ENCODE peak calls at places on chromosomes 6 and 20, in four cellular contexts. Y is NCI-H2081, R is HCT116, W is hippocampal formation. K is an unnamed sample.
A peak's percentile ranks its signal among the peaks of the same experiment; 100 is the strongest.

GRCh38 chr20:36467076-36467999 is 74.0 kb upstream of the MYL9 start:
- DNase-seq in Y (peak; percentile 86), R (no peak), W (no peak), K (peak; percentile 86)

GRCh38 chr6:91299544-91300491 is 712.9 kb upstream of the MAP3K7 start:
- DNase-seq in Y (no peak), R (no peak), W (no peak), K (peak; percentile 79)

GRCh38 chr6:131831392-131831791 is 23.6 kb downstream of the ENPP1 start:
- DNase-seq in Y (no peak), R (no peak), W (no peak), K (no peak)

GRCh38 chr6:142213402-142213801 is 66.3 kb downstream of the VTA1 start:
- DNase-seq in Y (no peak), R (no peak), W (no peak), K (no peak)

GRCh38 chr6:144993870-144994269 is 708.7 kb downstream of the UTRN start:
- DNase-seq in Y (no peak), R (no peak), W (no peak), K (no peak)

GRCh38 chr6:76992553-76992952 is 470.7 kb downstream of the HTR1B start:
- DNase-seq in Y (no peak), R (no peak), W (no peak), K (no peak)

GRCh38 chr6:48837744-48838143 is 625.3 kb downstream of the MMUT start:
- DNase-seq in Y (no peak), R (no peak), W (no peak), K (no peak)

GRCh38 chr6:34460796-34461507 is 4.9 kb upstream of the PACSIN1 start:
- DNase-seq in Y (no peak), R (no peak), W (no peak), K (no peak)

GRCh38 chr6:105304366-105304765 is 98.5 kb downstream of the PREP start:
- DNase-seq in Y (no peak), R (no peak), W (no peak), K (no peak)

GRCh38 chr6:158040051-158040803 is 58.6 kb downstream of the SYNJ2 start:
- DNase-seq in Y (no peak), R (peak; percentile 83), W (no peak), K (no peak)

GRCh38 chr6:158324136-158324535 is 11.9 kb downstream of the TULP4 start:
- DNase-seq in Y (no peak), R (no peak), W (no peak), K (no peak)

GRCh38 chr20:41575412-41575811 is 42.8 kb downstream of the CHD6 start:
- DNase-seq in Y (no peak), R (no peak), W (no peak), K (no peak)

GRCh38 chr20:59434950-59435349 is 134.5 kb downstream of the EDN3 start:
- DNase-seq in Y (no peak), R (no peak), W (no peak), K (peak; percentile 32)

GRCh38 chr6:16230953-16231352 is 7.4 kb upstream of the GMPR start:
- DNase-seq in Y (no peak), R (no peak), W (no peak), K (no peak)

GRCh38 chr20:54110457-54110856 is 40.1 kb upstream of the BCAS1 start:
- DNase-seq in Y (no peak), R (no peak), W (no peak), K (no peak)

GRCh38 chr6:36962874-36963273 is 8.3 kb downstream of the PI16 start:
- DNase-seq in Y (no peak), R (no peak), W (peak; percentile 73), K (peak; percentile 18)

GRCh38 chr6:10528170-10528981 is 7.2 kb downstream of the GCNT2 start:
- DNase-seq in Y (peak; percentile 39), R (no peak), W (no peak), K (peak; percentile 15)

GRCh38 chr6:36834576-36835293 is 4.5 kb downstream of the CPNE5 start:
- DNase-seq in Y (no peak), R (no peak), W (no peak), K (no peak)

GRCh38 chr20:62955519-62956386 is 3.2 kb downstream of the SLC17A9 start:
- DNase-seq in Y (no peak), R (no peak), W (no peak), K (no peak)

GRCh38 chr6:27867941-27868705 is 44.1 kb downstream of the OR2B2 start:
- DNase-seq in Y (no peak), R (no peak), W (no peak), K (no peak)

GRCh38 chr6:11614534-11615213 is 77.1 kb downstream of the TMEM170B start:
- DNase-seq in Y (no peak), R (no peak), W (no peak), K (no peak)

GRCh38 chr20:1861996-1862664 is 33.1 kb upstream of the SIRPA start:
- DNase-seq in Y (no peak), R (no peak), W (no peak), K (no peak)

GRCh38 chr6:38443750-38444149 is 196.0 kb downstream of the BTBD9 start:
- DNase-seq in Y (no peak), R (no peak), W (no peak), K (no peak)

GRCh38 chr6:25360611-25361010 is 81.4 kb downstream of the CARMIL1 start:
- DNase-seq in Y (no peak), R (no peak), W (no peak), K (no peak)

GRCh38 chr6:125947581-125947980 is 9.0 kb upstream of the HINT3 start:
- DNase-seq in Y (no peak), R (no peak), W (no peak), K (no peak)